ENCODE peak calls at places on chromosomes 12 and 14, in six cellular contexts. O, K, Q, Y, P and D are unnamed samples.

GRCh38 chr14:82655770-82656169 is 1122.1 kb upstream of the SEL1L start:
- DNase-seq in O (no peak), K (no peak), Q (no peak), Y (no peak), P (no peak), D (no peak)

GRCh38 chr12:67646775-67647174 is 1.8 kb upstream of the DYRK2 start:
- DNase-seq in O (no peak), K (no peak), Q (no peak), Y (no peak), P (no peak), D (no peak)

GRCh38 chr12:112537710-112538396 is 119.1 kb downstream of the PTPN11 start:
- DNase-seq in O (no peak), K (peak; percentile 11), Q (no peak), Y (no peak), P (no peak), D (no peak)

GRCh38 chr12:79514730-79515525 is 175.8 kb downstream of the PAWR start:
- DNase-seq in O (no peak), K (no peak), Q (no peak), Y (no peak), P (no peak), D (no peak)

GRCh38 chr14:43795600-43796228 is 711.4 kb downstream of the FSCB start:
- DNase-seq in O (no peak), K (no peak), Q (no peak), Y (no peak), P (no peak), D (no peak)

GRCh38 chr14:64891839-64892375 is 12.2 kb upstream of the SPTB start:
- DNase-seq in O (peak; percentile 34), K (peak; percentile 23), Q (no peak), Y (peak; percentile 55), P (peak; percentile 15), D (no peak)

GRCh38 chr14:91108941-91109611 is 4.8 kb upstream of the DGLUCY start:
- DNase-seq in O (no peak), K (no peak), Q (no peak), Y (peak; percentile 14), P (peak; percentile 46), D (no peak)

GRCh38 chr12:108589028-108589839 is 8.7 kb downstream of the TMEM119 start:
- DNase-seq in O (no peak), K (peak; percentile 48), Q (no peak), Y (no peak), P (no peak), D (no peak)

GRCh38 chr12:65822732-65823480 is 1.4 kb upstream of the HMGA2 start:
- DNase-seq in O (no peak), K (peak; percentile 72), Q (no peak), Y (peak; percentile 2), P (peak; percentile 60), D (peak; percentile 60)

GRCh38 chr12:72075891-72076557 is 137.4 kb downstream of the TPH2 start:
- DNase-seq in O (no peak), K (no peak), Q (no peak), Y (no peak), P (no peak), D (no peak)
- TF ChIP-seq CTCF in O (no peak), K (no peak), Q (no peak), Y (no peak), P (no peak), D (no peak)

GRCh38 chr12:69359531-69360347 is at the start of gene YEATS4:
- DNase-seq in O (peak; percentile 67), K (peak; percentile 79), Q (peak; percentile 68), Y (peak; percentile 92), P (peak; percentile 88), D (peak; percentile 62)
- TF ChIP-seq CTCF in O (no peak), K (no peak), Q (no peak), Y (no peak), P (peak; percentile 20), D (no peak)

GRCh38 chr12:116459921-116460666 is 99.1 kb upstream of the MAP1LC3B2 start:
- DNase-seq in O (no peak), K (no peak), Q (no peak), Y (no peak), P (peak; percentile 9), D (no peak)
- TF ChIP-seq CTCF in O (no peak), K (no peak), Q (no peak), Y (no peak), P (no peak), D (no peak)

GRCh38 chr12:103495783-103496456 is at the start of gene C12orf42:
- DNase-seq in O (no peak), K (peak; percentile 51), Q (peak; percentile 10), Y (peak; percentile 54), P (peak; percentile 21), D (no peak)
- TF ChIP-seq CTCF in O (peak; percentile 46), K (peak; percentile 50), Q (peak; percentile 29), Y (peak; percentile 66), P (no peak), D (no peak)

DNA sequence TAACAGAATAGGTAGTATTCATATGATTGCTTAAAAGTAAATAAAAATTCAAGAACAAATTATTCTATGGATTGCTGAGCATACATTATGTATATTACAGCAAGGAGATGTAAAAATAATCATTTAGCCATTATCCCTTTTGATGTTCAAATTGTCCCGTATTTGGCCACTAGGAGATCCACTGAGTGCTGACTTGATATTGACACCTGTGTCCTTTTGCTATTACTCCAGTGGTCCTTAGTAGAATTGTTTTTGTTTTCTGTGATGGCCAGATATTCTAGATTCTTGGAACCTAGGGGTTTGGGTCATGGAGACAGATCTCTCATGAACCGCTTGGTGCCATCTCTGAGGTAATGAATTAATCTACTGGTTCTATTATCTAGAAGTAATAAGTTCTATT is 16.8 kb downstream of the ERO1A start:
- DNase-seq in O (no peak), K (no peak), Q (no peak), Y (peak; percentile 20), P (no peak), D (no peak)
- TF ChIP-seq CTCF in O (peak; percentile 43), K (peak; percentile 32), Q (peak; percentile 59), Y (peak; percentile 56), P (peak; percentile 36), D (peak; percentile 47)

GRCh38 chr12:52369220-52369619 is 1.9 kb upstream of the KRT85 start:
- DNase-seq in O (no peak), K (no peak), Q (no peak), Y (no peak), P (no peak), D (no peak)
- TF ChIP-seq CTCF in O (no peak), K (no peak), Q (no peak), Y (no peak), P (no peak), D (no peak)

DNA sequence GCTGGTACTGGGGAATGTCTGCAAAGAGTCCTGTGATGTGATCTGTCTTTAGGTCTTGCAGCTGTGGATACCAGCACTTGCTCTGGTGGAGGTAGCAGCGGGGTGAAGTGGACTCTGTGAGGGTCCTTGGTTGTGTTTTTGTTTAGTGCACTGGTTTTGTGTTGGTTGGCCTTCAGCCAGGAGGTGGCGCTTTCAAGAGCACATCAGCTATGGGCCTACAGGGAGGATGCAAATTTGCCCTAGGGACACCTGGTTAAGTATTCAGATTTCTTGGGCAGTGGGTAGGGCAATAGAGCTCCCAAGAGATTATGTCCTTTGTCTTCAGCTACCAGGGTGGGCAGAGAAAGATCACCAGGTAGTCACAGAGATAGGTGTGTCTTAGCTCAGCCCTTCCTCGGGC is 63.8 kb downstream of the PTGER2 start:
- DNase-seq in O (no peak), K (no peak), Q (no peak), Y (no peak), P (no peak), D (no peak)
- TF ChIP-seq CTCF in O (no peak), K (no peak), Q (no peak), Y (no peak), P (no peak), D (no peak)

DNA sequence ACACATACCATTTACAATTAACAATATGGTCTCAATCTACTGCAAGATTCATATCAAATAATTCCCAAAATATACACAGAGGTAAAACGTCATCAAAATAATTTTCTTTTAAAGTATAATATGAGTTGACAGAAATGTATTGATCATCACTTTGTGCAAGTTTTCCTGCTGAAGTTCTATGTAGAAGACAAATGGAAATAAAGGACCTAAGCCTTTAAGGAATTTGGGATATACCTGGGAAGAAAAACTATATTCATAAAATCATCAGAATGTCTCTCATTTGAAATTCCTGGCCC is 61.1 kb upstream of the DAAM1 start:
- DNase-seq in O (no peak), K (no peak), Q (no peak), Y (no peak), P (no peak), D (no peak)
- TF ChIP-seq CTCF in O (no peak), K (no peak), Q (peak; percentile 41), Y (peak; percentile 60), P (no peak), D (no peak)

DNA sequence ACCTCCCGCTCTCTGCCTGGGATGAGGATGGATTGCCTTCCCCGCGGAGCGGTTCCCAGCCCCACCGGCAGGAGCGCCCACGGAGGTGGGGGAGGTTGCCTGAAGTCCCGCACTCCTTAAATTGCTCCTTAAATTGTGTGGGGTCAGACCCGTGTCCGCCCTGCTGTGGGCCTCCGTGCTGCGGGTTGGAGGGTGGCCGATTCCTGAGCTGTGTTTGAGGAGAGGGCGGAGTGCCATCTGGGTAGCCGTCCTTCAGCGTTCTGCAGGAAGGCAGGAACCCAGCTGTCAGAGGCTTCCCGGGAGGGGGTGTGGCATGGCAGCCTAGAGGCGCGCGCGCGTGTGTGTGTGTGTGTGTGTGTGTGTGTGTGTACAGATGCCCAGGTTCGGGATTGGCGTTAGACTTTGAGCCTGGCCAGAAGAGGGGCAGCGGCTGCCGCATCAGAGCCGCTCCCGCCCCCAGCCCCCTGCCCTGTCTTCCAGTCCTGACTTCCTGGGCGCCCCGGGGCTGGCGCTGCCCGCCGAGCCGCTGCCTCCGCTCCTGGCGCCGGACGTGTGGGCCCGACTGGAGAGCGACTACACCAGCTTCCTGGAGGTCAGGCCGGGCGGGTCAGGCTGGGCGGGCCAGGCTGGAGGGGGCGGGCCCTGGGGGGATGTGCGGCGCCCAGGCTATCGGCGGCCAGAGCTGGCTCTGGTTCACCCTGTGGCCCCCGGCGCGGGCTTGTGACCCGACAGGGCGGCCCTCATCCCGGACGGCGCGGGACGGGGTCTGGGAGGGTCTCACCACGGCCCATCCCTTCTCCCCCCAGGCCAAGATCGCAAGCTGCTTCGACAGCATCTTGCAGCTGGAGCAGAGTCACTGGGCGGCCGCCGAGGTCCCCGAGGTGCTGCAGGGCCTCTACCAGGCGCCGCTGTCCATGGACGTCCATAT is 9.2 kb downstream of the EXOC3L4 start:
- DNase-seq in O (no peak), K (no peak), Q (no peak), Y (peak; percentile 46), P (peak; percentile 84), D (no peak)
- TF ChIP-seq CTCF in O (peak; percentile 49), K (no peak), Q (no peak), Y (no peak), P (peak; percentile 69), D (no peak)

DNA sequence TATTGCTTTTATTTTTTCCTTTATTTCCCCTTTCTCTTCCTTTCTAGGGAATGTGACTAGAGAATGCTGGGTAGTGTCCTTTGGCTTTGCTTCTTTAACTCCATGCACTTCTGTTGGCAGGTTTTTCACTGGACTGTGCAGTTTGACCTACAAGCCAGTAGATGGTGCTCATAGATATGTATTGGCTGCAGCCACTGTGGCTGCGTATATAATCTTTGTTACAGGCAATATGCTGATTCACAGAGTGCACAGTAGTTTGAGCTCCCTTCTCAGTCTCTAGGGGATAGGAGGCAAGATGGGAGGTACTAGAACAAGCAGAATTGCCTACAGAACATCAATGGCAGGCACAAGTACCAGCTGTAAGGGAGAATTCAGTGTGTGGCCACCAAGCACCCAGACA is 503.5 kb downstream of the LRFN5 start:
- DNase-seq in O (peak; percentile 3), K (no peak), Q (no peak), Y (peak; percentile 40), P (no peak), D (no peak)
- TF ChIP-seq CTCF in O (peak; percentile 73), K (peak; percentile 27), Q (no peak), Y (peak; percentile 65), P (no peak), D (no peak)